ENCODE peak calls at places on chromosome 1, in ten cellular contexts. One of them, this sample, is unnamed.

GRCh38 chr1:111976332-111976731 is 13.1 kb downstream of the KCND3 start:
- DNase-seq in WERI-Rb-1: no peak
- DNase-seq in lower leg skin: no peak
- DNase-seq in GM12865: no peak
- DNase-seq in AG04450: no peak
- DNase-seq in astrocyte of the spinal cord: no peak
- DNase-seq in IMR-90: no peak
- DNase-seq in lower lobe of right lung: no peak
- DNase-seq in GM20000: no peak
- DNase-seq in adrenal gland: no peak
- DNase-seq in this sample: no peak

GRCh38 chr1:44867801-44868200 is 24.7 kb upstream of the PTCH2 start:
- DNase-seq in GM12865: no peak
- DNase-seq in lower leg skin: no peak
- DNase-seq in astrocyte of the spinal cord: no peak
- DNase-seq in IMR-90: no peak
- DNase-seq in lower lobe of right lung: peak
- DNase-seq in AG04450: no peak
- DNase-seq in GM20000: no peak
- DNase-seq in WERI-Rb-1: no peak
- DNase-seq in adrenal gland: no peak
- DNase-seq in this sample: no peak

GRCh38 chr1:8461341-8462110 is 143.6 kb downstream of the SLC45A1 start:
- DNase-seq in AG04450: no peak
- DNase-seq in IMR-90: no peak
- DNase-seq in WERI-Rb-1: no peak
- DNase-seq in lower leg skin: no peak
- DNase-seq in adrenal gland: no peak
- DNase-seq in astrocyte of the spinal cord: no peak
- DNase-seq in GM12865: no peak
- DNase-seq in GM20000: no peak
- DNase-seq in lower lobe of right lung: no peak
- DNase-seq in this sample: no peak

GRCh38 chr1:220825819-220826551 is 39.3 kb downstream of the MTARC1 start:
- DNase-seq in lower leg skin: no peak
- DNase-seq in astrocyte of the spinal cord: no peak
- DNase-seq in GM20000: no peak
- DNase-seq in IMR-90: no peak
- DNase-seq in adrenal gland: peak
- DNase-seq in lower lobe of right lung: no peak
- DNase-seq in WERI-Rb-1: peak
- DNase-seq in GM12865: no peak
- DNase-seq in AG04450: no peak
- DNase-seq in this sample: no peak

GRCh38 chr1:64669098-64669675 is 75.7 kb upstream of the RAVER2 start:
- DNase-seq in adrenal gland: no peak
- DNase-seq in IMR-90: peak
- DNase-seq in lower leg skin: no peak
- DNase-seq in AG04450: no peak
- DNase-seq in lower lobe of right lung: no peak
- DNase-seq in GM12865: no peak
- DNase-seq in GM20000: no peak
- DNase-seq in astrocyte of the spinal cord: no peak
- DNase-seq in WERI-Rb-1: no peak
- DNase-seq in this sample: no peak

GRCh38 chr1:91791103-91791502 is 94.8 kb downstream of the TGFBR3 start:
- DNase-seq in GM20000: no peak
- DNase-seq in AG04450: no peak
- DNase-seq in lower leg skin: no peak
- DNase-seq in adrenal gland: no peak
- DNase-seq in lower lobe of right lung: no peak
- DNase-seq in GM12865: no peak
- DNase-seq in IMR-90: no peak
- DNase-seq in WERI-Rb-1: peak
- DNase-seq in astrocyte of the spinal cord: no peak
- DNase-seq in this sample: no peak

GRCh38 chr1:29197590-29197924 is 15.9 kb upstream of the SRSF4 start:
- DNase-seq in GM20000: peak
- DNase-seq in AG04450: no peak
- DNase-seq in adrenal gland: no peak
- DNase-seq in astrocyte of the spinal cord: peak
- DNase-seq in WERI-Rb-1: peak
- DNase-seq in lower lobe of right lung: no peak
- DNase-seq in IMR-90: peak
- DNase-seq in GM12865: peak
- DNase-seq in lower leg skin: no peak
- DNase-seq in this sample: peak

GRCh38 chr1:153945795-153946621 is 510 bp downstream of the DENND4B start:
- DNase-seq in GM20000: peak
- DNase-seq in astrocyte of the spinal cord: peak
- DNase-seq in adrenal gland: peak
- DNase-seq in WERI-Rb-1: peak
- DNase-seq in IMR-90: peak
- DNase-seq in lower leg skin: peak
- DNase-seq in GM12865: peak
- DNase-seq in AG04450: no peak
- DNase-seq in lower lobe of right lung: peak
- DNase-seq in this sample: peak

GRCh38 chr1:213176341-213176740 is 125.3 kb downstream of the RPS6KC1 start:
- DNase-seq in lower lobe of right lung: no peak
- DNase-seq in IMR-90: no peak
- DNase-seq in astrocyte of the spinal cord: no peak
- DNase-seq in GM12865: no peak
- DNase-seq in GM20000: no peak
- DNase-seq in adrenal gland: no peak
- DNase-seq in AG04450: no peak
- DNase-seq in WERI-Rb-1: no peak
- DNase-seq in lower leg skin: no peak
- DNase-seq in this sample: no peak

GRCh38 chr1:56464294-56464693 is 115.1 kb downstream of the PLPP3 start:
- DNase-seq in AG04450: no peak
- DNase-seq in WERI-Rb-1: no peak
- DNase-seq in adrenal gland: no peak
- DNase-seq in astrocyte of the spinal cord: no peak
- DNase-seq in GM20000: no peak
- DNase-seq in lower lobe of right lung: no peak
- DNase-seq in lower leg skin: no peak
- DNase-seq in IMR-90: no peak
- DNase-seq in GM12865: no peak
- DNase-seq in this sample: no peak

GRCh38 chr1:243713470-243714186 is 136.4 kb downstream of the AKT3 start:
- DNase-seq in IMR-90: peak
- DNase-seq in lower leg skin: no peak
- DNase-seq in WERI-Rb-1: peak
- DNase-seq in adrenal gland: no peak
- DNase-seq in AG04450: no peak
- DNase-seq in astrocyte of the spinal cord: peak
- DNase-seq in GM12865: no peak
- DNase-seq in lower lobe of right lung: no peak
- DNase-seq in GM20000: no peak
- DNase-seq in this sample: no peak

GRCh38 chr1:107459204-107459904 is 318.5 kb downstream of the NTNG1 start:
- DNase-seq in WERI-Rb-1: no peak
- DNase-seq in IMR-90: no peak
- DNase-seq in GM12865: peak
- DNase-seq in lower lobe of right lung: no peak
- DNase-seq in lower leg skin: no peak
- DNase-seq in AG04450: no peak
- DNase-seq in astrocyte of the spinal cord: no peak
- DNase-seq in GM20000: no peak
- DNase-seq in adrenal gland: no peak
- DNase-seq in this sample: no peak

GRCh38 chr1:209621741-209622655 is 30.2 kb downstream of the LAMB3 start:
- DNase-seq in GM20000: no peak
- DNase-seq in WERI-Rb-1: no peak
- DNase-seq in lower leg skin: no peak
- DNase-seq in AG04450: no peak
- DNase-seq in lower lobe of right lung: no peak
- DNase-seq in adrenal gland: peak
- DNase-seq in GM12865: no peak
- DNase-seq in IMR-90: no peak
- DNase-seq in astrocyte of the spinal cord: no peak
- DNase-seq in this sample: no peak

GRCh38 chr1:25523512-25523911 is 19.9 kb upstream of the LDLRAP1 start:
- DNase-seq in GM12865: peak
- DNase-seq in adrenal gland: peak
- DNase-seq in astrocyte of the spinal cord: no peak
- DNase-seq in IMR-90: peak
- DNase-seq in WERI-Rb-1: peak
- DNase-seq in lower lobe of right lung: no peak
- DNase-seq in GM20000: no peak
- DNase-seq in AG04450: no peak
- DNase-seq in lower leg skin: no peak
- DNase-seq in this sample: peak
- TF ChIP-seq CTCF in GM12865: peak
- TF ChIP-seq CTCF in adrenal gland: no peak
- TF ChIP-seq CTCF in astrocyte of the spinal cord: no peak
- TF ChIP-seq CTCF in IMR-90: peak
- TF ChIP-seq CTCF in WERI-Rb-1: peak
- TF ChIP-seq CTCF in lower lobe of right lung: no peak
- TF ChIP-seq CTCF in GM20000: peak
- TF ChIP-seq CTCF in AG04450: no peak
- TF ChIP-seq CTCF in lower leg skin: no peak
- TF ChIP-seq CTCF in this sample: peak

GRCh38 chr1:201946224-201946908 is at the start of gene LMOD1:
- DNase-seq in IMR-90: peak
- DNase-seq in lower leg skin: peak
- DNase-seq in WERI-Rb-1: peak
- DNase-seq in adrenal gland: peak
- DNase-seq in AG04450: peak
- DNase-seq in GM12865: no peak
- DNase-seq in GM20000: no peak
- DNase-seq in lower lobe of right lung: peak
- DNase-seq in astrocyte of the spinal cord: peak
- DNase-seq in this sample: peak
- TF ChIP-seq CTCF in IMR-90: no peak
- TF ChIP-seq CTCF in lower leg skin: no peak
- TF ChIP-seq CTCF in WERI-Rb-1: peak
- TF ChIP-seq CTCF in adrenal gland: no peak
- TF ChIP-seq CTCF in AG04450: peak
- TF ChIP-seq CTCF in GM12865: no peak
- TF ChIP-seq CTCF in GM20000: no peak
- TF ChIP-seq CTCF in lower lobe of right lung: no peak
- TF ChIP-seq CTCF in astrocyte of the spinal cord: no peak
- TF ChIP-seq CTCF in this sample: no peak

GRCh38 chr1:231522038-231522437 is 6.4 kb upstream of the TSNAX start:
- DNase-seq in GM12865: no peak
- DNase-seq in astrocyte of the spinal cord: no peak
- DNase-seq in WERI-Rb-1: no peak
- DNase-seq in IMR-90: no peak
- DNase-seq in GM20000: no peak
- DNase-seq in AG04450: no peak
- DNase-seq in lower lobe of right lung: no peak
- DNase-seq in adrenal gland: no peak
- DNase-seq in lower leg skin: no peak
- DNase-seq in this sample: no peak

GRCh38 chr1:231518485-231519035 is 9.9 kb upstream of the TSNAX start:
- DNase-seq in adrenal gland: no peak
- DNase-seq in lower lobe of right lung: no peak
- DNase-seq in IMR-90: no peak
- DNase-seq in GM20000: no peak
- DNase-seq in WERI-Rb-1: no peak
- DNase-seq in GM12865: no peak
- DNase-seq in AG04450: no peak
- DNase-seq in lower leg skin: no peak
- DNase-seq in astrocyte of the spinal cord: no peak
- DNase-seq in this sample: no peak

GRCh38 chr1:231515748-231516147 is 12.7 kb upstream of the TSNAX start:
- DNase-seq in WERI-Rb-1: no peak
- DNase-seq in IMR-90: no peak
- DNase-seq in adrenal gland: no peak
- DNase-seq in lower lobe of right lung: no peak
- DNase-seq in lower leg skin: no peak
- DNase-seq in astrocyte of the spinal cord: no peak
- DNase-seq in GM20000: no peak
- DNase-seq in GM12865: peak
- DNase-seq in AG04450: no peak
- DNase-seq in this sample: no peak

GRCh38 chr1:231517076-231517475 is 11.4 kb upstream of the TSNAX start:
- DNase-seq in WERI-Rb-1: no peak
- DNase-seq in IMR-90: no peak
- DNase-seq in adrenal gland: no peak
- DNase-seq in GM20000: no peak
- DNase-seq in astrocyte of the spinal cord: no peak
- DNase-seq in AG04450: no peak
- DNase-seq in lower leg skin: no peak
- DNase-seq in lower lobe of right lung: no peak
- DNase-seq in GM12865: no peak
- DNase-seq in this sample: no peak

GRCh38 chr1:231519166-231519565 is 9.3 kb upstream of the TSNAX start:
- DNase-seq in WERI-Rb-1: no peak
- DNase-seq in lower lobe of right lung: no peak
- DNase-seq in astrocyte of the spinal cord: no peak
- DNase-seq in adrenal gland: no peak
- DNase-seq in IMR-90: peak
- DNase-seq in lower leg skin: no peak
- DNase-seq in GM12865: no peak
- DNase-seq in AG04450: no peak
- DNase-seq in GM20000: no peak
- DNase-seq in this sample: no peak
- TF ChIP-seq CTCF in WERI-Rb-1: no peak
- TF ChIP-seq CTCF in lower lobe of right lung: no peak
- TF ChIP-seq CTCF in astrocyte of the spinal cord: no peak
- TF ChIP-seq CTCF in adrenal gland: no peak
- TF ChIP-seq CTCF in IMR-90: no peak
- TF ChIP-seq CTCF in lower leg skin: no peak
- TF ChIP-seq CTCF in GM12865: no peak
- TF ChIP-seq CTCF in AG04450: no peak
- TF ChIP-seq CTCF in GM20000: no peak
- TF ChIP-seq CTCF in this sample: no peak

GRCh38 chr1:19495816-19496528 is 10.6 kb upstream of the CAPZB start:
- DNase-seq in GM20000: no peak
- DNase-seq in WERI-Rb-1: no peak
- DNase-seq in IMR-90: peak
- DNase-seq in lower leg skin: no peak
- DNase-seq in astrocyte of the spinal cord: peak
- DNase-seq in AG04450: peak
- DNase-seq in lower lobe of right lung: no peak
- DNase-seq in adrenal gland: no peak
- DNase-seq in GM12865: no peak
- DNase-seq in this sample: no peak
- TF ChIP-seq CTCF in GM20000: no peak
- TF ChIP-seq CTCF in WERI-Rb-1: no peak
- TF ChIP-seq CTCF in IMR-90: no peak
- TF ChIP-seq CTCF in lower leg skin: no peak
- TF ChIP-seq CTCF in astrocyte of the spinal cord: no peak
- TF ChIP-seq CTCF in AG04450: peak
- TF ChIP-seq CTCF in lower lobe of right lung: no peak
- TF ChIP-seq CTCF in adrenal gland: no peak
- TF ChIP-seq CTCF in GM12865: no peak
- TF ChIP-seq CTCF in this sample: no peak

DNA sequence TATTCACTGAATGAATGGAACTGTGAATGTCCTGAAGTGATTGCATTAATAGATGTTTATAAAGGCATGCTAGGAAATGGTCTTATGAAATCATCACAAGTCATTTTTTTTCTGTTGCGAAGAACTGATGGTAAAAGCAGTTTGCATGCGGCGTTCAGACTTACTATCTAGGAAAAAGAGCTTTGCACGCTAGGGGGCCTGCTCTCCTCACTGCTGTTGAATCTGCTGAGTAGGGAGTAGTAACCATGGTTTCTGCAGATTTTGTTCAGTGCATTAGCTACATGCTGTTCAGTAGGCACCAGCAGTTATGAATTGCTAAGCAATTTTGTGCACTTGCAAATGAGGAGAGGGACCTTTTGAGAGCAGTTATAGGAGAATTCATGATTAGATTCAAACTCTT is 57.9 kb downstream of the CENPF start:
- DNase-seq in astrocyte of the spinal cord: peak
- DNase-seq in GM12865: no peak
- DNase-seq in lower leg skin: peak
- DNase-seq in WERI-Rb-1: no peak
- DNase-seq in GM20000: no peak
- DNase-seq in IMR-90: peak
- DNase-seq in adrenal gland: peak
- DNase-seq in lower lobe of right lung: no peak
- DNase-seq in AG04450: peak
- DNase-seq in this sample: peak
- TF ChIP-seq CTCF in astrocyte of the spinal cord: peak
- TF ChIP-seq CTCF in GM12865: no peak
- TF ChIP-seq CTCF in lower leg skin: no peak
- TF ChIP-seq CTCF in WERI-Rb-1: peak
- TF ChIP-seq CTCF in GM20000: no peak
- TF ChIP-seq CTCF in IMR-90: peak
- TF ChIP-seq CTCF in adrenal gland: peak
- TF ChIP-seq CTCF in lower lobe of right lung: peak
- TF ChIP-seq CTCF in AG04450: peak
- TF ChIP-seq CTCF in this sample: no peak

This sample was measured in WTC11.